ENCODE peak calls at places on chromosomes 2 and 18, in five cellular contexts. J is NCI-H748 treated with DMSO at 0.1 percent for 48 hours, Y is foreskin fibroblast, K is NCI-H460, S is NCI-H774. H is an unnamed sample.

GRCh38 chr18:24386680-24387079 is 10.9 kb downstream of the OSBPL1A start:
- DNase-seq in Y (no peak), J (no peak), S (no peak), K (no peak), H (no peak)

GRCh38 chr18:47915229-47915628 is 15.2 kb downstream of the SMAD2 start:
- DNase-seq in S (no peak), Y (peak), J (no peak), K (no peak), H (no peak)

GRCh38 chr2:171086352-171087290 is 74.1 kb downstream of the TLK1 start:
- DNase-seq in J (peak), K (peak), Y (peak), S (no peak), H (peak)

GRCh38 chr2:98252394-98252793 is 93.9 kb upstream of the CNGA3 start:
- DNase-seq in K (no peak), J (no peak), S (no peak), Y (no peak), H (no peak)

GRCh38 chr2:172246649-172247048 is 143.9 kb upstream of the DLX2 start:
- DNase-seq in K (no peak), J (no peak), S (peak), Y (peak), H (no peak)

GRCh38 chr2:37896319-37896718 is 28.8 kb upstream of the RMDN2 start:
- DNase-seq in S (no peak), J (no peak), Y (peak), K (no peak), H (no peak)

GRCh38 chr18:26655614-26656400 is 107.5 kb upstream of the KCTD1 start:
- DNase-seq in K (peak), J (peak), Y (peak), S (peak), H (peak)

GRCh38 chr2:189168876-189169499 is 10.6 kb downstream of the COL5A2 start:
- DNase-seq in K (no peak), S (no peak), Y (peak), J (no peak), H (no peak)

GRCh38 chr2:241005569-241005968 is 7.2 kb downstream of the SNED1 start:
- DNase-seq in Y (no peak), J (no peak), S (no peak), K (no peak), H (no peak)

GRCh38 chr18:21656402-21656801 is 44.3 kb downstream of the SNRPD1 start:
- DNase-seq in Y (peak), S (no peak), K (no peak), J (no peak), H (no peak)

GRCh38 chr2:161116463-161116960 is 43.7 kb upstream of the TANK start:
- DNase-seq in K (no peak), Y (no peak), J (no peak), S (no peak), H (no peak)

GRCh38 chr2:46982356-46983064 is 66.9 kb upstream of the MCFD2 start:
- DNase-seq in S (no peak), J (no peak), Y (no peak), K (no peak), H (no peak)